ENCODE peak calls at places on chromosomes 6 and 20, in ten cellular contexts. M is prostate gland, K is heart right ventricle, V is AG09309, C is left lung, N is body of pancreas, H is fibroblast of lung, O is IMR-90, L is PC-3, W is ovary. Z is an unnamed sample.

GRCh38 chr6:22249646-22250045 is 47.2 kb downstream of the PRL start:
- DNase-seq in M (no peak), K (no peak), V (no peak), C (no peak), N (no peak), H (no peak), O (no peak), L (no peak), W (no peak), Z (no peak)

GRCh38 chr20:44496976-44497375 is 21.3 kb downstream of the TTPAL start:
- DNase-seq in M (no peak), K (no peak), V (peak), C (no peak), N (no peak), H (peak), O (peak), L (peak), W (no peak), Z (peak)

GRCh38 chr6:43304361-43304760 is 4.3 kb downstream of the CRIP3 start:
- DNase-seq in M (no peak), K (no peak), V (no peak), C (no peak), N (no peak), H (no peak), O (no peak), L (no peak), W (no peak), Z (no peak)

GRCh38 chr6:16106991-16107787 is 21.7 kb upstream of the MYLIP start:
- DNase-seq in M (no peak), K (no peak), V (no peak), C (no peak), N (no peak), H (no peak), O (no peak), L (no peak), W (no peak), Z (no peak)

GRCh38 chr20:41782730-41783406 is 164.7 kb upstream of the CHD6 start:
- DNase-seq in M (no peak), K (no peak), V (no peak), C (no peak), N (no peak), H (no peak), O (no peak), L (no peak), W (no peak), Z (no peak)

GRCh38 chr6:42229720-42230119 is 12.1 kb upstream of the MRPS10 start:
- DNase-seq in M (no peak), K (no peak), V (no peak), C (no peak), N (no peak), H (no peak), O (no peak), L (no peak), W (no peak), Z (no peak)

GRCh38 chr20:13458860-13459451 is 179.8 kb downstream of the TASP1 start:
- DNase-seq in M (no peak), K (no peak), V (no peak), C (no peak), N (peak), H (peak), O (peak), L (peak), W (no peak), Z (peak)

GRCh38 chr6:143034689-143035334 is 25.9 kb upstream of the AIG1 start:
- DNase-seq in M (no peak), K (no peak), V (no peak), C (peak), N (no peak), H (no peak), O (no peak), L (peak), W (no peak), Z (no peak)

GRCh38 chr6:125923371-125923877 is 33.1 kb upstream of the HINT3 start:
- DNase-seq in M (no peak), K (no peak), V (no peak), C (no peak), N (no peak), H (no peak), O (no peak), L (no peak), W (no peak), Z (no peak)

GRCh38 chr6:33430991-33431879 is 11.4 kb downstream of the SYNGAP1 start:
- DNase-seq in M (peak), K (peak), V (no peak), C (no peak), N (no peak), H (peak), O (peak), L (no peak), W (peak), Z (peak)

GRCh38 chr6:140043357-140043756 is 668.9 kb upstream of the CITED2 start:
- DNase-seq in M (no peak), K (no peak), V (peak), C (no peak), N (no peak), H (peak), O (peak), L (peak), W (no peak), Z (peak)

GRCh38 chr20:33947709-33948295 is 45.9 kb upstream of the RALY start:
- DNase-seq in M (no peak), K (no peak), V (no peak), C (no peak), N (no peak), H (peak), O (peak), L (peak), W (no peak), Z (peak)

GRCh38 chr6:139569561-139569960 is 195.1 kb upstream of the CITED2 start:
- DNase-seq in M (no peak), K (no peak), V (peak), C (no peak), N (no peak), H (peak), O (peak), L (peak), W (no peak), Z (peak)

GRCh38 chr6:123415844-123416468 is 220.8 kb downstream of the TRDN start:
- DNase-seq in M (peak), K (peak), V (peak), C (no peak), N (peak), H (peak), O (peak), L (peak), W (no peak), Z (peak)

GRCh38 chr6:142377112-142377848 is 75.5 kb downstream of the ADGRG6 start:
- DNase-seq in M (peak), K (no peak), V (no peak), C (no peak), N (no peak), H (no peak), O (peak), L (peak), W (no peak), Z (no peak)

GRCh38 chr6:68776382-68776781 is 141.3 kb downstream of the ADGRB3 start:
- DNase-seq in M (no peak), K (no peak), V (no peak), C (no peak), N (no peak), H (no peak), O (no peak), L (no peak), W (no peak), Z (no peak)

GRCh38 chr20:32332614-32333013 is 25.5 kb upstream of the ASXL1 start:
- DNase-seq in M (no peak), K (no peak), V (no peak), C (peak), N (peak), H (peak), O (peak), L (peak), W (no peak), Z (peak)

GRCh38 chr6:41204156-41204555 is 3.2 kb upstream of the TREML2 start:
- DNase-seq in M (no peak), K (no peak), V (no peak), C (no peak), N (no peak), H (no peak), O (no peak), L (no peak), W (no peak), Z (no peak)

GRCh38 chr20:61861054-61861841 is 204.4 kb downstream of the TAF4 start:
- DNase-seq in M (no peak), K (no peak), V (no peak), C (no peak), N (no peak), H (no peak), O (no peak), L (no peak), W (no peak), Z (no peak)

GRCh38 chr6:43723737-43724295 is 36.2 kb upstream of the MRPS18A start:
- DNase-seq in M (peak), K (peak), V (peak), C (peak), N (peak), H (peak), O (peak), L (peak), W (peak), Z (peak)

GRCh38 chr6:30847971-30848441 is 36.3 kb upstream of the DDR1 start:
- DNase-seq in M (no peak), K (no peak), V (no peak), C (no peak), N (no peak), H (no peak), O (no peak), L (no peak), W (no peak), Z (no peak)

GRCh38 chr6:165850434-165851019 is 187.5 kb upstream of the PDE10A start:
- DNase-seq in M (peak), K (peak), V (no peak), C (peak), N (peak), H (peak), O (peak), L (peak), W (peak), Z (peak)

GRCh38 chr20:2871555-2872303 is 1.6 kb upstream of the PTPRA start:
- DNase-seq in M (no peak), K (no peak), V (no peak), C (no peak), N (no peak), H (no peak), O (no peak), L (no peak), W (no peak), Z (peak)

GRCh38 chr6:49790340-49790739 is 3.3 kb upstream of the PGK2 start:
- DNase-seq in M (no peak), K (no peak), V (no peak), C (no peak), N (no peak), H (no peak), O (no peak), L (no peak), W (no peak), Z (no peak)

GRCh38 chr6:143245656-143246055 is 185.0 kb downstream of the AIG1 start:
- DNase-seq in M (no peak), K (no peak), V (no peak), C (no peak), N (no peak), H (no peak), O (no peak), L (no peak), W (no peak), Z (no peak)

GRCh38 chr6:37485259-37485658 is 14.4 kb downstream of the CCDC167 start:
- DNase-seq in M (no peak), K (no peak), V (no peak), C (no peak), N (no peak), H (no peak), O (no peak), L (no peak), W (no peak), Z (no peak)
- TF ChIP-seq CTCF in M (no peak), K (no peak), V (peak), C (no peak), N (no peak), H (peak), O (no peak), L (peak), W (no peak), Z (peak)

GRCh38 chr20:50323209-50323608 is 132.6 kb downstream of the CEBPB start:
- DNase-seq in M (no peak), K (no peak), V (no peak), C (no peak), N (no peak), H (no peak), O (no peak), L (no peak), W (no peak), Z (peak)

GRCh38 chr20:50321797-50322480 is 131.3 kb downstream of the CEBPB start:
- DNase-seq in M (peak), K (no peak), V (no peak), C (peak), N (no peak), H (peak), O (peak), L (no peak), W (peak), Z (peak)

GRCh38 chr20:50322703-50323131 is 132.1 kb downstream of the CEBPB start:
- DNase-seq in M (no peak), K (no peak), V (no peak), C (no peak), N (no peak), H (no peak), O (no peak), L (no peak), W (no peak), Z (no peak)

GRCh38 chr20:50320005-50320909 is 129.6 kb downstream of the CEBPB start:
- DNase-seq in M (no peak), K (no peak), V (no peak), C (no peak), N (no peak), H (no peak), O (no peak), L (no peak), W (no peak), Z (no peak)

GRCh38 chr20:50320910-50321796 is 130.5 kb downstream of the CEBPB start:
- DNase-seq in M (peak), K (peak), V (no peak), C (peak), N (peak), H (peak), O (peak), L (peak), W (peak), Z (peak)
- H3K4me3 ChIP-seq in M (peak), K (no peak), V (peak), C (peak), N (no peak), H (no peak), O (peak), L (peak), W (peak), Z (peak)

GRCh38 chr6:157763129-157763893 is 59.7 kb upstream of the SNX9 start:
- DNase-seq in M (peak), K (peak), V (no peak), C (peak), N (peak), H (peak), O (peak), L (peak), W (peak), Z (peak)

GRCh38 chr6:157763894-157764345 is 59.1 kb upstream of the SNX9 start:
- DNase-seq in M (no peak), K (no peak), V (no peak), C (no peak), N (no peak), H (no peak), O (no peak), L (no peak), W (no peak), Z (no peak)

GRCh38 chr6:157761331-157761921 is 61.6 kb upstream of the SNX9 start:
- DNase-seq in M (no peak), K (no peak), V (no peak), C (no peak), N (no peak), H (peak), O (peak), L (peak), W (no peak), Z (peak)

GRCh38 chr6:157761926-157762325 is 61.1 kb upstream of the SNX9 start:
- DNase-seq in M (no peak), K (no peak), V (no peak), C (no peak), N (no peak), H (no peak), O (no peak), L (no peak), W (no peak), Z (no peak)

DNA sequence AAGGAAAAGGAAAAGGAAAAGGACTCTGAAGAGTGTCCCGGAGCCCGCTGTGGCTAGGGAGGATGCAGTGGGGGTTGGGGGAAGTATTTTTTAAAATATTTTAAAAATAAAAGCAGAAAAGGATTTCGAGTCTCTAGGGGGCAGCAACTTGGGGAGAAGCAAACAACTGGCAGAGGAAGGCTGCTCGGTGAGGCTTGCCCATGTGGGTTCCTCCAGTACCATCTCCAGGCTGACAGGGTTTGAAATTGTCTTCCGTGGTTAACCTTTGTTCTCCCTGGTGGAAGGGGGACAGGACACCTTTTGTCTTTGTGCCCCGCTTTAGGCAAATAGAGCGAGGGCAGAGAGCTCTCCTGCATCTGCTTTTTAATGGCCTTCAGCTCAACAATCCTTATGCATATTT is 60.4 kb upstream of the SNX9 start:
- DNase-seq in M (no peak), K (no peak), V (no peak), C (no peak), N (no peak), H (peak), O (no peak), L (no peak), W (no peak), Z (no peak)
- TF ChIP-seq CTCF in M (no peak), K (no peak), V (peak), C (no peak), N (no peak), H (peak), O (peak), L (peak), W (no peak), Z (peak)

GRCh38 chr6:100463685-100464161 is 998 bp downstream of the SIM1 start:
- DNase-seq in M (no peak), K (no peak), V (no peak), C (no peak), N (no peak), H (no peak), O (no peak), L (no peak), W (no peak), Z (no peak)

GRCh38 chr6:100465701-100466409 is 1.1 kb upstream of the SIM1 start:
- DNase-seq in M (no peak), K (no peak), V (no peak), C (no peak), N (no peak), H (no peak), O (no peak), L (no peak), W (no peak), Z (peak)

GRCh38 chr6:100464162-100464851 is 414 bp downstream of the SIM1 start:
- DNase-seq in M (no peak), K (no peak), V (no peak), C (no peak), N (no peak), H (no peak), O (no peak), L (no peak), W (no peak), Z (no peak)

GRCh38 chr6:100466410-100467143 is 1.9 kb upstream of the SIM1 start:
- DNase-seq in M (no peak), K (no peak), V (no peak), C (no peak), N (no peak), H (no peak), O (no peak), L (no peak), W (no peak), Z (no peak)

DNA sequence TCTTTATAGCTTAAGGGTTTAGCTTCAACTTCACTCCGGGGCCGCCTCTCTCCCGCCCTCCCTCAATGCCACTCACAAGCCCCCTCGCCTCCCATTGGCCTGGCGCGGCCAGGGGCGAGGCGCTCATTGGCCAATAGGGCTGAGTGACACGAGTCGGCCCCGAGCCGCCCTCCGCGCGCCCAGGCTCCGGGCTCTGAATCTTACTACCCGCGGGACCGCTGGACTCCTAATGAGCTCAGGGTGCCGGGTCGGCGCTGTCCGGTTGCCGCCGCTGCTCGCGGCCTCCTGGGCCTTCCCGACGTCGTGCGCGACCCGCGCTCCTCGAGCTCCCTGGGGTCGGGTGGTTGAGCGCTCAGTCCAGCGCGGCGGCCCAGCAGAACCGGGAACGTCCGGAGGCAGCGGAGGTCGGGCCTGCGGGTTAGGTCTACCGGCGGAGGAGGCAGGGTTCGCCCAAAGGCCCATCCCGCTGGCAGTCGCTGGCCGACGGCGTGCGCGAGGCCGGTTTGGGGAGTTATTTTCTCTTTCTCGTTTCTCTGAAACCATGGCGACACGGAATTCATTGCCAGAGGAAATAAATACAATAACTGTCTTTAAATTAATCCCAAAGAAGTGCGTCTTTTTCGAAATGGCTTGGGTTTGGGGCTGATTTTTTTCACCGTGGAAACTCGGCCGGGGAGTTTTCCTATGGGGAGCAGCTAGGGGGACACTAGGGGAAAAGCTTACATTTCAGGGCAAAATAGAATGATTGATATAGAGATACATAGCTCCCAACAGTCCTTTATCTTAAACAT is at the start of gene SIM1:
- DNase-seq in M (no peak), K (no peak), V (no peak), C (no peak), N (peak), H (peak), O (peak), L (no peak), W (no peak), Z (peak)
- H3K4me3 ChIP-seq in M (no peak), K (peak), V (peak), C (peak), N (no peak), H (no peak), O (peak), L (no peak), W (no peak), Z (peak)

GRCh38 chr20:37886851-37887297 is 16.1 kb upstream of the VSTM2L start:
- DNase-seq in M (no peak), K (peak), V (no peak), C (peak), N (no peak), H (no peak), O (no peak), L (no peak), W (no peak), Z (no peak)
- TF ChIP-seq CTCF in M (no peak), K (no peak), V (no peak), C (no peak), N (no peak), H (no peak), O (no peak), L (no peak), W (no peak), Z (no peak)

GRCh38 chr6:132964101-132964867 is 149.9 kb downstream of the RPS12 start:
- DNase-seq in M (no peak), K (no peak), V (no peak), C (no peak), N (no peak), H (peak), O (peak), L (peak), W (no peak), Z (peak)
- H3K4me3 ChIP-seq in M (no peak), K (no peak), V (no peak), C (no peak), N (no peak), H (no peak), O (no peak), L (no peak), W (no peak), Z (no peak)

DNA sequence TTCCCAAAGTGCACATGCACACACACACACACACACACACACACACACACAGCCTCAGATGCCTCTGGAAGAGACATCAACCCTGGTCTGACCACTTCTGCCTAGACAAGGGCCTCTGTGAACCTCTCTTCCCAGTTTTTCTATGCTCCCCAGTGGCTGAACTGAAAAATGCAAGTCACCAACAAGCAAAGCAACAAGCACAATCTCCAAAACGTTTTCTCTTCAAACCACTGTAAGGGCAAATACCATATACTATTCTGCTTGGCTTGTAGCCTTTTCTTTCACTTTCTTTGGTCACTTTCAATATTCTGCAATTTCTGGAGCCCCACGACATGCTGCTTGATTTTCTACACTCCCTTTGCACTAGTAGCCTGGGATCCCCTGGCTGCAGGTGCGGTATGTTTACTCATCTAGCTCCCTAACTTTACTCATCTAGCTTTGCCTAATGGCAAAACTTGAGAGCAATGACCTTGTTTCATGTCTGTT is 121.4 kb upstream of the DST start:
- DNase-seq in M (no peak), K (no peak), V (no peak), C (peak), N (no peak), H (peak), O (peak), L (peak), W (no peak), Z (peak)
- TF ChIP-seq CTCF in M (no peak), K (peak), V (peak), C (no peak), N (peak), H (peak), O (peak), L (peak), W (no peak), Z (peak)